ENCODE peak calls at places on chromosomes 1 and 21, in ten cellular contexts. O is H9, Z is body of pancreas, N is uterus, D is H1, Q is K562, S is adrenal gland, R is left ventricle myocardium inferior, U is heart left ventricle, H is tibial artery. T is an unnamed sample.

GRCh38 chr1:30385246-30385940 is 338.0 kb downstream of the MATN1 start:
- DNase-seq in N (peak; percentile 7), H (no peak), O (no peak), S (no peak), D (no peak), U (no peak), Q (no peak), Z (no peak), R (no peak), T (no peak)

GRCh38 chr21:42081138-42081537 is 10.0 kb downstream of the UMODL1 start:
- DNase-seq in H (no peak), O (no peak), S (no peak), U (no peak), Z (no peak), R (no peak), N (no peak), D (no peak), Q (no peak), T (no peak)

GRCh38 chr1:226977973-226978344 is 37.9 kb downstream of the COQ8A start:
- DNase-seq in U (no peak), S (no peak), O (no peak), R (no peak), Q (no peak), D (no peak), Z (no peak), N (no peak), H (no peak), T (no peak)

GRCh38 chr1:116211294-116211693 is 100.1 kb downstream of the MAB21L3 start:
- DNase-seq in D (no peak), Z (no peak), U (no peak), Q (no peak), S (no peak), O (no peak), R (no peak), H (no peak), N (no peak), T (no peak)

GRCh38 chr1:223670458-223671159 is 5.1 kb upstream of the CAPN8 start:
- DNase-seq in O (peak; percentile 77), D (peak; percentile 53), N (no peak), Q (peak; percentile 65), R (no peak), S (peak; percentile 32), Z (peak; percentile 70), U (no peak), H (no peak), T (peak; percentile 61)

GRCh38 chr1:160837558-160838205 is 25.0 kb downstream of the CD244 start:
- DNase-seq in S (no peak), O (no peak), N (no peak), Z (no peak), Q (peak; percentile 13), R (peak; percentile 23), U (peak; percentile 18), D (no peak), H (no peak), T (peak; percentile 50)

GRCh38 chr1:85495556-85495955 is 30.6 kb upstream of the DDAH1 start:
- DNase-seq in H (no peak), Z (peak; percentile 40), O (no peak), N (no peak), Q (no peak), S (no peak), U (no peak), D (no peak), R (no peak), T (peak; percentile 40)

GRCh38 chr1:178548108-178548507 is 35.2 kb downstream of the TEX35 start:
- DNase-seq in Z (no peak), U (no peak), O (no peak), R (no peak), S (no peak), H (no peak), N (no peak), Q (no peak), D (no peak), T (no peak)

GRCh38 chr1:159012495-159012894 is 2.8 kb downstream of the IFI16 start:
- DNase-seq in R (no peak), D (no peak), O (no peak), U (no peak), Z (no peak), H (peak; percentile 41), Q (no peak), N (no peak), S (no peak), T (no peak)

GRCh38 chr1:54850082-54850730 is 36.8 kb downstream of the DHCR24 start:
- DNase-seq in U (no peak), N (no peak), R (no peak), Z (no peak), S (no peak), O (no peak), Q (no peak), H (no peak), D (no peak), T (no peak)

GRCh38 chr1:12434174-12434573 is 183.8 kb downstream of the DHRS3 start:
- DNase-seq in Q (peak; percentile 74), D (no peak), Z (no peak), N (no peak), U (no peak), H (no peak), S (no peak), O (no peak), R (no peak), T (no peak)

GRCh38 chr1:63557365-63557987 is 34.2 kb downstream of the EFCAB7 start:
- DNase-seq in Z (peak; percentile 34), O (peak; percentile 34), U (no peak), D (no peak), R (no peak), H (no peak), N (no peak), Q (peak; percentile 50), S (peak; percentile 19), T (no peak)

GRCh38 chr21:40318371-40318770 is 451.1 kb downstream of the PCP4 start:
- DNase-seq in U (no peak), H (no peak), N (no peak), S (no peak), Z (no peak), Q (no peak), O (no peak), R (no peak), D (no peak), T (no peak)

DNA sequence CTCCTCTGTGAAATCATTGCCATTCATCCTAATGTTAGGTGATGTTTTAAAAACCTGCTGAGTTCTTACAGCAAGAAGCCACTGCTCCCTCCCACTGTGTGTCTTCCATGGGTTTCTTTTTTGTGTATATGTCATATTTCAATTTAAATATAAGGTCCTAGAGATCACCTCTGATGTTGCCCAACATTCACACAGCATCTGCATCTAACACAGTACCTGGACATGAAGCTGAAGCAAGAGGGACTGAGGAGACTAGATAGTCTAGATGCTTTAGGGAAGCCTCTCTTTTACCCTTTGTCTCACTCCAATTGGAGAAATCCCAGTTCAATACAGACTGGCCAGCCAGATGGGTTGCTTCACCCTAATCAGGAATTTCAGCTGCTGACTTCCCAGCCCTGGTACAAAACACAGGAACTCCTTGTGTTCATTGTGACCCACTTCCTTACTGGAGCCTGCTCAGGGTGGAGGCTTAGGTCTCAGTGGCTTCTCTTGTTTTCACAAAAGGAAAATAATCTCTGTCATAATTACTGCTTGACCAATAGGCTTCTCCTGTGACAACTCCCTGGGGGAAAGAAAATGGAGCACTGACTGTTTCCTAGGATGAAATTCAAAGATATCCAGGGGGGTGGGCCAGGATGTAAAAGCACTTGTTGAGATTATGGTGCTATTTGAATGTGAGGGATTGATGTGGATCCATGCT is 17.3 kb downstream of the BTG2 start:
- DNase-seq in Q (no peak), D (no peak), S (peak; percentile 48), U (peak; percentile 58), O (no peak), H (peak; percentile 74), Z (peak; percentile 90), R (peak; percentile 40), N (no peak), T (peak; percentile 59)
- H3K4me1 ChIP-seq in Q (peaks cover 26% of the 10 kb centered on the region), D (peaks cover 11% of the 10 kb centered on the region), S (peaks cover 6% of the 10 kb centered on the region), U (peaks cover 76% of the 10 kb centered on the region), O (no peaks in the 10 kb centered on the region), H (no peaks in the 10 kb centered on the region), Z (peaks cover 93% of the 10 kb centered on the region), R (peaks cover 77% of the 10 kb centered on the region), N (peaks cover 24% of the 10 kb centered on the region), T (peaks cover 81% of the 10 kb centered on the region)

DNA sequence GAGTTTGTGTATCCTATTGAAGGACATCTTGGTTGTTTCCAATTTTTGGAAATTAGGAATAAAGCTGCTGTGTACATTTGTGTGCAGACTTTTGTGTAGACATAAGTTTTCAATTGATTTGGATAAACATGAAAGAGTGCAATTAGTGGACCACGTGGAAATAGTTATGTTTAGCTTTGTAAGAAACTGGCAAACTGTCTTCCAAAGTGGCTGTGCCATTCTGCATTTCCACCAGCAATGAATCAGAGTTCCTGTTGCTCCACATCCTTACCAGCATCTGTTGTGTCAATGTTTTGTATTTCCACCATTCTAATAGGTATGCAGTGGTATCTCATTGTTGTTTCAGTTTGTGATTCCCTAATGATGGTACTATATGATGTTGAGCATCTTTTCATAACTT is 46.5 kb downstream of the FH start:
- DNase-seq in D (no peak), N (no peak), R (no peak), O (no peak), U (no peak), Q (no peak), H (no peak), Z (no peak), S (no peak), T (no peak)
- H3K4me1 ChIP-seq in D (no peaks in the 10 kb centered on the region), N (no peaks in the 10 kb centered on the region), R (no peaks in the 10 kb centered on the region), O (no peaks in the 10 kb centered on the region), U (no peaks in the 10 kb centered on the region), Q (no peaks in the 10 kb centered on the region), H (no peaks in the 10 kb centered on the region), Z (no peaks in the 10 kb centered on the region), S (no peaks in the 10 kb centered on the region), T (no peaks in the 10 kb centered on the region)

GRCh38 chr1:164671597-164672327 is 112.8 kb downstream of the PBX1 start:
- DNase-seq in D (no peak), Z (no peak), O (no peak), N (no peak), U (no peak), R (no peak), S (no peak), H (no peak), Q (no peak), T (no peak)
- H3K4me1 ChIP-seq in D (peaks cover 5% of the 10 kb centered on the region), Z (peaks cover 89% of the 10 kb centered on the region), O (peaks cover 10% of the 10 kb centered on the region), N (peaks cover 20% of the 10 kb centered on the region), U (peaks cover 24% of the 10 kb centered on the region), R (peaks cover 57% of the 10 kb centered on the region), S (peaks cover 21% of the 10 kb centered on the region), H (no peaks in the 10 kb centered on the region), Q (no peaks in the 10 kb centered on the region), T (peaks cover 31% of the 10 kb centered on the region)

GRCh38 chr1:45685308-45686080 is 839 bp downstream of the GPBP1L1 start:
- DNase-seq in D (no peak), Q (peak; percentile 37), Z (no peak), H (no peak), R (no peak), S (no peak), U (no peak), N (no peak), O (no peak), T (no peak)

GRCh38 chr1:45686081-45687013 is at the start of gene GPBP1L1:
- DNase-seq in N (peak; percentile 98), R (peak; percentile 98), H (peak; percentile 96), Z (peak; percentile 98), U (peak; percentile 98), S (peak; percentile 99), D (peak; percentile 93), Q (peak; percentile 98), O (peak; percentile 97), T (peak; percentile 98)

GRCh38 chr1:45687014-45687752 is 798 bp upstream of the TMEM69 start:
- DNase-seq in D (peak; percentile 96), H (peak; percentile 98), S (peak; percentile 99), Q (peak; percentile 100), Z (peak; percentile 98), O (peak; percentile 98), U (peak; percentile 98), R (peak; percentile 98), N (peak; percentile 98), T (peak; percentile 98)

GRCh38 chr1:45682942-45683341 is 3.4 kb downstream of the GPBP1L1 start:
- DNase-seq in D (no peak), S (no peak), O (no peak), Q (no peak), N (no peak), H (no peak), U (no peak), R (no peak), Z (no peak), T (no peak)

GRCh38 chr1:45684402-45684801 is 1.9 kb downstream of the GPBP1L1 start:
- DNase-seq in D (no peak), R (no peak), H (no peak), Q (no peak), U (no peak), Z (no peak), S (no peak), N (no peak), O (no peak), T (no peak)
- H3K4me1 ChIP-seq in D (no peaks in the 10 kb centered on the region), R (peaks cover 89% of the 10 kb centered on the region), H (no peaks in the 10 kb centered on the region), Q (peaks cover 31% of the 10 kb centered on the region), U (peaks cover 54% of the 10 kb centered on the region), Z (peaks cover 62% of the 10 kb centered on the region), S (peaks cover 34% of the 10 kb centered on the region), N (peaks cover 8% of the 10 kb centered on the region), O (peaks cover 4% of the 10 kb centered on the region), T (peaks cover 71% of the 10 kb centered on the region)

T was measured in stomach.